ENCODE peak calls at places on chromosomes 1 and 21, in eight cellular contexts. One of them, this sample, is unnamed.

GRCh38 chr1:55331355-55331754 is 116.2 kb upstream of the USP24 start:
- DNase-seq in hepatocyte: no peak
- DNase-seq in GM23248: no peak
- DNase-seq in PC-3: no peak
- DNase-seq in MM.1S: no peak
- DNase-seq in neural progenitor cell: no peak
- DNase-seq in GM23338: no peak
- DNase-seq in HCT116: no peak
- DNase-seq in this sample: no peak

GRCh38 chr1:207658408-207658807 is 13.5 kb downstream of the CR1L start:
- DNase-seq in hepatocyte: no peak
- DNase-seq in GM23248: no peak
- DNase-seq in PC-3: no peak
- DNase-seq in MM.1S: no peak
- DNase-seq in neural progenitor cell: no peak
- DNase-seq in GM23338: no peak
- DNase-seq in HCT116: no peak
- DNase-seq in this sample: no peak

GRCh38 chr1:145978477-145978859 is 14.0 kb downstream of the POLR3GL start:
- DNase-seq in hepatocyte: no peak
- DNase-seq in GM23248: no peak
- DNase-seq in PC-3: no peak
- DNase-seq in MM.1S: no peak
- DNase-seq in neural progenitor cell: no peak
- DNase-seq in GM23338: no peak
- DNase-seq in HCT116: no peak
- DNase-seq in this sample: no peak

GRCh38 chr21:40349591-40349990 is 482.4 kb downstream of the PCP4 start:
- DNase-seq in hepatocyte: no peak
- DNase-seq in GM23248: no peak
- DNase-seq in PC-3: no peak
- DNase-seq in MM.1S: no peak
- DNase-seq in neural progenitor cell: no peak
- DNase-seq in GM23338: no peak
- DNase-seq in HCT116: no peak
- DNase-seq in this sample: no peak

GRCh38 chr1:168664069-168664834 is 64.8 kb downstream of the DPT start:
- DNase-seq in hepatocyte: peak
- DNase-seq in GM23248: no peak
- DNase-seq in PC-3: no peak
- DNase-seq in MM.1S: no peak
- DNase-seq in neural progenitor cell: no peak
- DNase-seq in GM23338: no peak
- DNase-seq in HCT116: no peak
- DNase-seq in this sample: no peak

GRCh38 chr1:84973493-84974334 is 23.2 kb downstream of the MCOLN2 start:
- DNase-seq in hepatocyte: no peak
- DNase-seq in GM23248: peak
- DNase-seq in PC-3: no peak
- DNase-seq in MM.1S: no peak
- DNase-seq in neural progenitor cell: no peak
- DNase-seq in GM23338: peak
- DNase-seq in HCT116: no peak
- DNase-seq in this sample: no peak

GRCh38 chr21:44053567-44053966 is 41.5 kb downstream of the TRAPPC10 start:
- DNase-seq in hepatocyte: no peak
- DNase-seq in GM23248: no peak
- DNase-seq in PC-3: no peak
- DNase-seq in MM.1S: no peak
- DNase-seq in neural progenitor cell: no peak
- DNase-seq in GM23338: no peak
- DNase-seq in HCT116: no peak
- DNase-seq in this sample: no peak

GRCh38 chr1:227437495-227438008 is 119.3 kb upstream of the CDC42BPA start:
- DNase-seq in hepatocyte: peak
- DNase-seq in GM23248: peak
- DNase-seq in PC-3: peak
- DNase-seq in MM.1S: peak
- DNase-seq in neural progenitor cell: peak
- DNase-seq in GM23338: peak
- DNase-seq in HCT116: peak
- DNase-seq in this sample: peak

GRCh38 chr1:155455588-155456195 is 106.9 kb downstream of the ASH1L start:
- DNase-seq in hepatocyte: no peak
- DNase-seq in GM23248: peak
- DNase-seq in PC-3: no peak
- DNase-seq in MM.1S: no peak
- DNase-seq in neural progenitor cell: peak
- DNase-seq in GM23338: no peak
- DNase-seq in HCT116: no peak
- DNase-seq in this sample: peak

GRCh38 chr1:15702722-15703550 is 18.8 kb downstream of the PLEKHM2 start:
- DNase-seq in hepatocyte: peak
- DNase-seq in GM23248: peak
- DNase-seq in PC-3: no peak
- DNase-seq in MM.1S: no peak
- DNase-seq in neural progenitor cell: no peak
- DNase-seq in GM23338: peak
- DNase-seq in HCT116: no peak
- DNase-seq in this sample: no peak

GRCh38 chr1:154955039-154955717 is 721 bp downstream of the PBXIP1 start:
- DNase-seq in hepatocyte: peak
- DNase-seq in GM23248: peak
- DNase-seq in PC-3: no peak
- DNase-seq in MM.1S: peak
- DNase-seq in neural progenitor cell: peak
- DNase-seq in GM23338: peak
- DNase-seq in HCT116: no peak
- DNase-seq in this sample: peak

GRCh38 chr1:69533343-69533742 is 34.4 kb upstream of the LRRC7 start:
- DNase-seq in hepatocyte: no peak
- DNase-seq in GM23248: no peak
- DNase-seq in PC-3: no peak
- DNase-seq in MM.1S: no peak
- DNase-seq in neural progenitor cell: no peak
- DNase-seq in GM23338: no peak
- DNase-seq in HCT116: no peak
- DNase-seq in this sample: no peak

GRCh38 chr1:187958207-187958606 is 1129.5 kb downstream of the PLA2G4A start:
- DNase-seq in hepatocyte: no peak
- DNase-seq in GM23248: no peak
- DNase-seq in PC-3: no peak
- DNase-seq in MM.1S: no peak
- DNase-seq in neural progenitor cell: no peak
- DNase-seq in GM23338: no peak
- DNase-seq in HCT116: no peak
- DNase-seq in this sample: no peak

GRCh38 chr1:196178083-196178635 is 430.1 kb downstream of the KCNT2 start:
- DNase-seq in hepatocyte: no peak
- DNase-seq in GM23248: no peak
- DNase-seq in PC-3: no peak
- DNase-seq in MM.1S: no peak
- DNase-seq in neural progenitor cell: no peak
- DNase-seq in GM23338: no peak
- DNase-seq in HCT116: no peak
- DNase-seq in this sample: no peak

GRCh38 chr1:162697140-162697895 is 65.1 kb downstream of the DDR2 start:
- DNase-seq in hepatocyte: peak
- DNase-seq in GM23248: no peak
- DNase-seq in PC-3: peak
- DNase-seq in MM.1S: no peak
- DNase-seq in neural progenitor cell: no peak
- DNase-seq in GM23338: no peak
- DNase-seq in HCT116: no peak
- DNase-seq in this sample: no peak

GRCh38 chr1:224696891-224697765 is 81.0 kb downstream of the CNIH3 start:
- DNase-seq in hepatocyte: no peak
- DNase-seq in GM23248: peak
- DNase-seq in PC-3: peak
- DNase-seq in MM.1S: no peak
- DNase-seq in neural progenitor cell: no peak
- DNase-seq in GM23338: no peak
- DNase-seq in HCT116: no peak
- DNase-seq in this sample: no peak

GRCh38 chr1:226248091-226248490 is 24.6 kb downstream of the MIXL1 start:
- DNase-seq in hepatocyte: no peak
- DNase-seq in GM23248: peak
- DNase-seq in PC-3: no peak
- DNase-seq in MM.1S: peak
- DNase-seq in neural progenitor cell: no peak
- DNase-seq in GM23338: no peak
- DNase-seq in HCT116: no peak
- DNase-seq in this sample: no peak
- TF ChIP-seq EZH2phosphoT487 in hepatocyte: no peak
- TF ChIP-seq EZH2phosphoT487 in GM23248: no peak
- TF ChIP-seq EZH2phosphoT487 in PC-3: no peak
- TF ChIP-seq EZH2phosphoT487 in MM.1S: no peak
- TF ChIP-seq EZH2phosphoT487 in neural progenitor cell: no peak
- TF ChIP-seq EZH2phosphoT487 in GM23338: no peak
- TF ChIP-seq EZH2phosphoT487 in HCT116: no peak
- TF ChIP-seq EZH2phosphoT487 in this sample: no peak

DNA sequence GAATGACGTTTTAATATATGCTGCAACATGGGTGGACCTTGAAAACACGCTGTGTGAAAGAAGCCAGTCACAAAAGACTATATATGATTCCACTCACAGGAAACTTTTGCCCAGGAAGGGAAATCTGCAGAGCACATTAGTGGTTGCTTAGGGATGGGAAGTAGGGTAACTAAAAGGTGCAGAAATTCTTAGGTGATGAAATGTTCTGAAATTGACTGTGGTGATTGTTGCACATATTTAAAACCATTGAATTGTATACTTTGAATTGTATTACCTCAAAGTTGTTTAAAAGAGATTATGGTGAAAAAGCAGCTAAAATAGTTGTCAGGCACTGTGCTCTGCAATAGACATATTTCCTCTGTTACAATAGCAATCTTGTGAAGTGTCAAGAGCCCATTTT is 95.1 kb downstream of the AHCTF1 start:
- DNase-seq in hepatocyte: no peak
- DNase-seq in GM23248: peak
- DNase-seq in PC-3: no peak
- DNase-seq in MM.1S: no peak
- DNase-seq in neural progenitor cell: no peak
- DNase-seq in GM23338: no peak
- DNase-seq in HCT116: no peak
- DNase-seq in this sample: no peak
- TF ChIP-seq EZH2phosphoT487 in hepatocyte: no peak
- TF ChIP-seq EZH2phosphoT487 in GM23248: no peak
- TF ChIP-seq EZH2phosphoT487 in PC-3: no peak
- TF ChIP-seq EZH2phosphoT487 in MM.1S: no peak
- TF ChIP-seq EZH2phosphoT487 in neural progenitor cell: no peak
- TF ChIP-seq EZH2phosphoT487 in GM23338: no peak
- TF ChIP-seq EZH2phosphoT487 in HCT116: no peak
- TF ChIP-seq EZH2phosphoT487 in this sample: no peak

GRCh38 chr1:65480684-65481405 is 60.4 kb downstream of the LEPR start:
- DNase-seq in hepatocyte: no peak
- DNase-seq in GM23248: no peak
- DNase-seq in PC-3: no peak
- DNase-seq in MM.1S: no peak
- DNase-seq in neural progenitor cell: no peak
- DNase-seq in GM23338: no peak
- DNase-seq in HCT116: no peak
- DNase-seq in this sample: no peak
- TF ChIP-seq EZH2phosphoT487 in hepatocyte: no peak
- TF ChIP-seq EZH2phosphoT487 in GM23248: no peak
- TF ChIP-seq EZH2phosphoT487 in PC-3: no peak
- TF ChIP-seq EZH2phosphoT487 in MM.1S: no peak
- TF ChIP-seq EZH2phosphoT487 in neural progenitor cell: no peak
- TF ChIP-seq EZH2phosphoT487 in GM23338: no peak
- TF ChIP-seq EZH2phosphoT487 in HCT116: no peak
- TF ChIP-seq EZH2phosphoT487 in this sample: no peak

DNA sequence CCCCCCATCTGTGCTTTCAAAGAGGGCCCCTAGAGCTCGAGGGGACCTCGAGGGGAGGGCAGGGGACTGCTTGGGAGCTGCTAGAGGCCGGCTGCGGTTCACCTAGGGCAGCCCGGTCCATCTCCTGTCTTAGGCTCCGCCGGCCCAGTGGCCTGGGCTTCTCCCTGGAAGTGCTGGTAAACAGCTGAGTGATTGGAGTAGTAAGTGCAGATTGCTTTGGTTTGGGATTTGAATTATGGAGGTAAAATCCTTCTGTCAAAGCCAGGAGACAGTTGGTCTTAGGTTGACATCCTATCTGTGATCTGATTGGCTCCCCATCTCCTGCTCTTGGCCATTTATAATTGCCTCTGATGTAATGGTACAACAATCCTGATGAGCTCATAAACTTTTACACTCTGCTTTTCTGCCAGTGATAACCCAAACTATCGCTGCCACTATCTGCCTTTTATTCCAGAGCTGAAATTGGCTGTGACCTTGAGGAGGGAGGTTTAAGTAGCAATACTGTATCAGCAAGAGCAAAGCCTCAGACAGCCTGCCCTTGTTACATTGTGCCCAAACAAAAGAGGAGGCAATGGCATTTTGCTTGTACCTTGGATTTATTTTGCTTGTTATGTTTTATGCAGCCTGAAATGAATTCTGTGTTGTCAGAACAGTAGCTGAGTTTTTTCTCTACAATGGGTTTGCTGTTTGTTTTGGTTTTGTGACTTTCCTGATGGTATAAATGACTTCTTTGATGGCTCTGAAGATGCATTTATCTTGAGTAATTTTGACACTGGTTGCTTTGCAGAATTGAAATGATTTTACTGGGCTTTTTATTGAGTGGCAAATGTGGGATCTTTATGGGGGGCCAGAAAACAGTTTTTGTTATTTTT is 2.4 kb downstream of the ARID1A start:
- DNase-seq in hepatocyte: peak
- DNase-seq in GM23248: peak
- DNase-seq in PC-3: peak
- DNase-seq in MM.1S: peak
- DNase-seq in neural progenitor cell: peak
- DNase-seq in GM23338: peak
- DNase-seq in HCT116: peak
- DNase-seq in this sample: peak
- TF ChIP-seq EZH2phosphoT487 in hepatocyte: no peak
- TF ChIP-seq EZH2phosphoT487 in GM23248: no peak
- TF ChIP-seq EZH2phosphoT487 in PC-3: no peak
- TF ChIP-seq EZH2phosphoT487 in MM.1S: no peak
- TF ChIP-seq EZH2phosphoT487 in neural progenitor cell: no peak
- TF ChIP-seq EZH2phosphoT487 in GM23338: no peak
- TF ChIP-seq EZH2phosphoT487 in HCT116: no peak
- TF ChIP-seq EZH2phosphoT487 in this sample: no peak

DNA sequence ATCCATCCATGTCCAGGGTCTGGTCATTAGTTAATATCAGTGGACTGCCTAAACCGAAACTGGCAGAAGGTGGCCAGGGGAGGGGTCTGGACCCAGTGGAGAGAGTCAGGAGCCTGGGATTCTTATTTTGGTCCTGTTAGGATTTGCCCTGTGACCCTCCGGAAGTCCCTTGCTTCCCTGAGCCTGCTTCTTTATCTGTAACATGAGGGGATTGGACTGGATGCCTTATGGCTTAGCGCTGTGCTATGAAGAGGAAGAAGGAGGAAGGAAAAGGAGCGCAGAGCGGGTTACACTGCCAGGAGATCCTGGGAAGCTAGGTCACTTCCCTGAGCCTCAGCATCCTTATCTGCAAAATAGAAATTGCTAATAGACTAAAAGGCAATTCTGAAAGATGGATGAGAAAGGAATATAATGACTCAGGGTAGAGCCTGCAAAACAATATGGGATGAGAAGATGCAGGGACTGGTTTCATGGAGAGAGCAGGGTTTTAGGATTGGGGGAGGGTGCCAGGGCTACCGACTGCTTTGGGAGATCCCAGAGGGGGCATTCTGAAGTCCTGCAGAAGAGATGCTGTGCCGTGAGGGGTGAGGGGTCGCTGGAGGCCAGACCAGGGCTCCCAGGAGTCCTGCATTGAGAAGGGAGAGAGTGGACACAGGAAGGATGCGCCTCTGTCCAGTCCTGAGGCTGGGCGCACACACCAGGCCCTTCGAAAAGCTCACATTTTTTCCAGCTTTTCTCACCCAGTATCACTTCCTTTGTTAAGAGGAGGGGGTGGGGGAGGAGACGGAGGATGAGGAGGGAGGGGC is 457 bp upstream of the ADORA1 start:
- DNase-seq in hepatocyte: no peak
- DNase-seq in GM23248: peak
- DNase-seq in PC-3: no peak
- DNase-seq in MM.1S: no peak
- DNase-seq in neural progenitor cell: no peak
- DNase-seq in GM23338: no peak
- DNase-seq in HCT116: no peak
- DNase-seq in this sample: no peak
- TF ChIP-seq EZH2phosphoT487 in hepatocyte: no peak
- TF ChIP-seq EZH2phosphoT487 in GM23248: no peak
- TF ChIP-seq EZH2phosphoT487 in PC-3: no peak
- TF ChIP-seq EZH2phosphoT487 in MM.1S: no peak
- TF ChIP-seq EZH2phosphoT487 in neural progenitor cell: no peak
- TF ChIP-seq EZH2phosphoT487 in GM23338: no peak
- TF ChIP-seq EZH2phosphoT487 in HCT116: no peak
- TF ChIP-seq EZH2phosphoT487 in this sample: no peak